ENCODE peak calls at places on chromosomes 11 and 22, in six cellular contexts. E is upper lobe of right lung; B is activated T-helper 1 cell treated with anti-CD3 and anti-CD28 coated beads, Interleukin-2, amount 50 U/mL, for 16 hours; M is AG10803; J is EL; S is HS-5. Z is an unnamed sample.
A peak's percentile ranks its signal among the peaks of the same experiment; 100 is the strongest.

GRCh38 chr11:47980907-47981621 is 705 bp downstream of the PTPRJ start:
- DNase-seq in E (peak; percentile 82), B (no peak), M (peak; percentile 53), J (peak; percentile 59), S (no peak), Z (no peak)

GRCh38 chr22:37416806-37417205 is 10.5 kb downstream of the ELFN2 start:
- DNase-seq in E (no peak), B (no peak), M (no peak), J (no peak), S (no peak), Z (no peak)

GRCh38 chr11:45110562-45110961 is 35.9 kb upstream of the PRDM11 start:
- DNase-seq in E (no peak), B (no peak), M (peak; percentile 75), J (peak; percentile 65), S (peak; percentile 31), Z (no peak)

GRCh38 chr22:46806789-46807188 is 44.3 kb downstream of the TBC1D22A start:
- DNase-seq in E (no peak), B (no peak), M (no peak), J (no peak), S (no peak), Z (no peak)

GRCh38 chr22:24865508-24865907 is 59.5 kb downstream of the SGSM1 start:
- DNase-seq in E (no peak), B (no peak), M (no peak), J (no peak), S (no peak), Z (no peak)

GRCh38 chr11:117010808-117011540 is 87.3 kb downstream of the SIK3 start:
- DNase-seq in E (no peak), B (no peak), M (peak; percentile 97), J (peak; percentile 93), S (peak; percentile 90), Z (peak; percentile 89)

GRCh38 chr11:68004551-68005335 is 846 bp upstream of the UNC93B1 start:
- DNase-seq in E (no peak), B (no peak), M (no peak), J (no peak), S (no peak), Z (no peak)

GRCh38 chr11:89441606-89442005 is 49.6 kb downstream of the NOX4 start:
- DNase-seq in E (no peak), B (no peak), M (no peak), J (no peak), S (no peak), Z (no peak)

GRCh38 chr11:118572914-118573550 is 823 bp downstream of the ARCN1 start:
- DNase-seq in E (no peak), B (no peak), M (peak; percentile 56), J (peak; percentile 55), S (no peak), Z (no peak)

GRCh38 chr11:18617688-18618340 is 16.3 kb downstream of the SPTY2D1 start:
- DNase-seq in E (no peak), B (no peak), M (peak; percentile 58), J (no peak), S (no peak), Z (no peak)

GRCh38 chr11:14886509-14886908 is 5.5 kb downstream of the CYP2R1 start:
- DNase-seq in E (no peak), B (no peak), M (no peak), J (no peak), S (no peak), Z (no peak)

GRCh38 chr11:79520086-79520485 is 79.3 kb upstream of the TENM4 start:
- DNase-seq in E (no peak), B (no peak), M (no peak), J (no peak), S (no peak), Z (no peak)

GRCh38 chr11:79173615-79174014 is 267.2 kb downstream of the TENM4 start:
- DNase-seq in E (no peak), B (no peak), M (peak; percentile 89), J (no peak), S (no peak), Z (peak; percentile 58)

GRCh38 chr11:129331871-129332274 is 43.8 kb upstream of the BARX2 start:
- DNase-seq in E (peak; percentile 90), B (peak; percentile 36), M (peak; percentile 69), J (peak; percentile 73), S (peak; percentile 32), Z (peak; percentile 12)

GRCh38 chr11:120244476-120244875 is 4.5 kb downstream of the POU2F3 start:
- DNase-seq in E (no peak), B (no peak), M (peak; percentile 7), J (no peak), S (no peak), Z (no peak)

GRCh38 chr11:69361048-69361447 is 67.1 kb downstream of the MYEOV start:
- DNase-seq in E (no peak), B (no peak), M (no peak), J (no peak), S (no peak), Z (no peak)

GRCh38 chr11:45333506-45333971 is 47.4 kb upstream of the SYT13 start:
- DNase-seq in E (no peak), B (no peak), M (peak; percentile 45), J (peak; percentile 63), S (no peak), Z (no peak)

GRCh38 chr11:115481528-115481927 is 22.7 kb downstream of the CADM1 start:
- DNase-seq in E (no peak), B (no peak), M (no peak), J (no peak), S (no peak), Z (no peak)

GRCh38 chr11:73141309-73142127 is 600 bp downstream of the FCHSD2 start:
- DNase-seq in E (peak; percentile 90), B (peak; percentile 31), M (peak; percentile 67), J (peak; percentile 80), S (no peak), Z (no peak)

GRCh38 chr11:66883021-66883968 is 26.4 kb downstream of the LRFN4 start:
- DNase-seq in E (peak; percentile 89), B (peak; percentile 35), M (peak; percentile 67), J (peak; percentile 77), S (peak; percentile 38), Z (peak; percentile 21)

GRCh38 chr11:84408946-84409411 is 1122.8 kb upstream of the CCDC90B start:
- DNase-seq in E (no peak), B (no peak), M (peak; percentile 29), J (no peak), S (peak; percentile 41), Z (no peak)

GRCh38 chr11:125412177-125412496 is 83.9 kb downstream of the FEZ1 start:
- DNase-seq in E (no peak), B (no peak), M (no peak), J (no peak), S (no peak), Z (no peak)

GRCh38 chr22:37070744-37071143 is 19.2 kb downstream of the KCTD17 start:
- DNase-seq in E (no peak), B (no peak), M (no peak), J (no peak), S (no peak), Z (no peak)

GRCh38 chr22:20106205-20106848 is 9.6 kb upstream of the RANBP1 start:
- DNase-seq in E (no peak), B (no peak), M (no peak), J (no peak), S (no peak), Z (no peak)

GRCh38 chr11:113001709-113002108 is 40.5 kb downstream of the NCAM1 start:
- DNase-seq in E (no peak), B (no peak), M (no peak), J (no peak), S (no peak), Z (no peak)

GRCh38 chr22:31346733-31347250 is 646 bp upstream of the PATZ1 start:
- DNase-seq in E (peak; percentile 82), B (no peak), M (no peak), J (peak; percentile 65), S (no peak), Z (no peak)

GRCh38 chr11:74533421-74533820 is 39.9 kb upstream of the LIPT2 start:
- DNase-seq in E (no peak), B (no peak), M (no peak), J (no peak), S (no peak), Z (no peak)

GRCh38 chr22:42190274-42190673 is 59.7 kb upstream of the CYP2D6 start:
- DNase-seq in E (no peak), B (no peak), M (peak; percentile 36), J (peak; percentile 38), S (no peak), Z (no peak)

GRCh38 chr11:93614111-93614784 is 47.2 kb upstream of the CEP295 start:
- DNase-seq in E (no peak), B (no peak), M (no peak), J (no peak), S (no peak), Z (no peak)